ENCODE peak calls at places on chromosomes 3 and 15, in six cellular contexts. G, N, K, R, H and L are unnamed samples.

GRCh38 chr3:170361711-170362110 is 4.2 kb downstream of the SKIL start:
- DNase-seq in H (no peak), G (no peak), N (no peak), K (no peak), R (no peak), L (no peak)

GRCh38 chr3:184604039-184604955 is 42.7 kb downstream of the EPHB3 start:
- DNase-seq in K (no peak), H (no peak), R (peak; percentile 74), G (no peak), N (no peak), L (peak; percentile 67)

GRCh38 chr3:189588061-189588817 is 43.0 kb upstream of the TP63 start:
- DNase-seq in G (peak; percentile 94), H (no peak), N (no peak), K (peak; percentile 83), R (no peak), L (no peak)

GRCh38 chr3:32195995-32196540 is 42.4 kb upstream of the CMTM8 start:
- DNase-seq in H (no peak), R (no peak), K (no peak), G (no peak), N (no peak), L (no peak)

GRCh38 chr3:155963557-155963956 is 93.1 kb downstream of the GMPS start:
- DNase-seq in G (peak; percentile 19), N (no peak), H (no peak), K (peak; percentile 45), R (no peak), L (no peak)

GRCh38 chr15:74725845-74726773 is 781 bp upstream of the CYP1A1 start:
- DNase-seq in R (peak; percentile 82), G (no peak), H (no peak), N (peak; percentile 37), K (peak; percentile 8), L (peak; percentile 36)

GRCh38 chr3:32454731-32455608 is 47.7 kb downstream of the CMTM6 start:
- DNase-seq in N (no peak), R (no peak), H (no peak), K (no peak), G (no peak), L (no peak)

GRCh38 chr15:66613743-66614142 is 47.9 kb upstream of the LCTL start:
- DNase-seq in G (no peak), H (no peak), N (no peak), R (no peak), K (no peak), L (no peak)

GRCh38 chr3:135125171-135125801 is 330.2 kb downstream of the EPHB1 start:
- DNase-seq in R (no peak), G (peak; percentile 44), K (peak; percentile 24), N (no peak), H (peak; percentile 6), L (peak; percentile 23)

GRCh38 chr3:183825380-183826161 is at the start of gene MAP6D1:
- DNase-seq in H (peak; percentile 30), R (peak; percentile 68), G (peak; percentile 34), K (peak; percentile 31), N (peak; percentile 27), L (peak; percentile 36)

GRCh38 chr15:34616613-34617012 is 33.2 kb upstream of the GOLGA8B start:
- DNase-seq in G (peak; percentile 49), R (no peak), N (no peak), H (no peak), K (peak; percentile 39), L (peak; percentile 26)

GRCh38 chr3:29605845-29606244 is 325.0 kb downstream of the RBMS3 start:
- DNase-seq in R (no peak), H (no peak), N (no peak), K (peak; percentile 82), G (peak; percentile 73), L (no peak)

GRCh38 chr3:164208026-164208425 is 870.3 kb downstream of the SI start:
- DNase-seq in K (no peak), G (no peak), N (no peak), H (no peak), R (no peak), L (no peak)

GRCh38 chr3:110459021-110459420 is 612.6 kb upstream of the NECTIN3 start:
- DNase-seq in K (peak; percentile 41), G (peak; percentile 14), N (no peak), R (no peak), H (peak; percentile 0), L (no peak)

GRCh38 chr3:157472648-157473047 is 30.6 kb downstream of the VEPH1 start:
- DNase-seq in K (no peak), R (no peak), G (no peak), H (no peak), N (no peak), L (no peak)

DNA sequence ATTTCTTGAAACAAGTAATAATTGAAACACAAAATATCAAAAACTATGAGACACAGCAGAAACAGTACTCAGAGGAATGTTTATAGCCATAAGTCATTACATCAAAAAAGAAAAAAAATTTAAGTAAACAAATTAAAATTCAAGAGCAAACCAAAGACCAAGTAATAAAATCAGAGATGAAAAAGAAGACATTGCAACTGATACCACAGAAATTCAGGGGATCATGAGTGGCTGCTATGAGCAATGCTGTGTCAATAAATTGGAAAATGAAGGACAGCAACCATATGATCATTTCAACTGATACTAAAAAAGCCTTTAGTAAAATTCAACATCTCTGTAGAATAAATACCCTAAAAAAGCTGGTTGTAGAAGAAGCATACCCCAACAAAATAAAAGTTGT is 644.1 kb upstream of the BCHE start:
- DNase-seq in G (no peak), N (no peak), K (no peak), H (no peak), R (no peak), L (no peak)
- H3K4me3 ChIP-seq in G (no peak overlapping the region), N (no peak overlapping the region), K (no peak overlapping the region), H (no peak overlapping the region), R (no peak overlapping the region), L (no peak overlapping the region)

DNA sequence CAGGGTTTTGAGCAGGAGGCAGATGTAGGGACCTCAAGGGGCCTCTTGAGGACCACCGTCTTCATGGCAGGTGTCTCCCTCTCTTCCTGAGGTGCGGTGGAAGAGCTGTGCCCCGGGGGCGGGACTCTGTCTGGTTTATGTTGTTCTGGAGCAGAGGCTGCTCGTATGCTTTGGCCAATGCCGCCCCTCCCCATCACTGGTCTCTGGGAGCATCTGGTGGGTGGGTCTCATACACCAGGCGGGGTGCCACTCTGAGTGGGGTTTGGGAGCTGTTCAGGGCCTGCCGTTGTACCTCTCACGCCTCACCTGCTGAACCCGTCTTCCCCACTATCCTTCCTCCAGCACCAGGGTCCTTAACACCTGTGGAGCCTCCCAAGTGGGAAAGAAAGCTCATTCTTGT is 19.7 kb upstream of the SNRPA1 start:
- DNase-seq in R (no peak), K (no peak), G (no peak), H (no peak), N (no peak), L (no peak)
- H3K4me3 ChIP-seq in R (no peak overlapping the region), K (no peak overlapping the region), G (no peak overlapping the region), H (no peak overlapping the region), N (no peak overlapping the region), L (no peak overlapping the region)

DNA sequence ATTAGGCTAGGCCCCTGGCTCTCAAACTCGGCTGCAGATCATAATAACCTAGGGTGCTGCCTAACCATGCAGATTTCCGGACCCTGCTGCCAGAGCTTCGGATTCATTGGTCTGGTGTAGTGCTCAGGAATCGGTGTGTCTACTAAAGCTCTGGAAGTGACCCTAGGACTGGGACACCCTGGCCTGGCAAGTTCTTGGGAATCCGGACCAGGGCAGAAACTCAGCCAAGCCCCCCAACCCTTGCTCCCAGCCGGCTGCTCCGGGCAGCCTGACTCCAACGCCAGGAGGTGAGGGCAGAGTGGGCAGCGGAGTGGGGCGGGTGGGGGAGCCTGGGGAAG is 23.0 kb downstream of the IGDCC3 start:
- DNase-seq in G (no peak), K (no peak), N (no peak), H (no peak), R (no peak), L (no peak)
- H3K4me3 ChIP-seq in G (no peak overlapping the region), K (no peak overlapping the region), N (peak overlapping the region; percentile 67), H (no peak overlapping the region), R (no peak overlapping the region), L (peak overlapping the region; percentile 31)

GRCh38 chr3:11228041-11228440 is 44.2 kb upstream of the ATG7 start:
- DNase-seq in K (no peak), R (no peak), H (no peak), N (no peak), G (peak; percentile 57), L (peak; percentile 38)

GRCh38 chr3:11224870-11225251 is 47.3 kb upstream of the ATG7 start:
- DNase-seq in N (no peak), K (no peak), G (no peak), H (no peak), R (no peak), L (no peak)

GRCh38 chr3:11230125-11230524 is 42.1 kb upstream of the ATG7 start:
- DNase-seq in G (no peak), K (no peak), N (no peak), R (no peak), H (no peak), L (no peak)

GRCh38 chr3:11224010-11224409 is 48.2 kb upstream of the ATG7 start:
- DNase-seq in N (no peak), H (no peak), G (no peak), K (no peak), R (no peak), L (no peak)

GRCh38 chr3:11226042-11226370 is 46.2 kb upstream of the ATG7 start:
- DNase-seq in H (no peak), R (no peak), N (no peak), G (no peak), K (no peak), L (no peak)
- H3K4me3 ChIP-seq in H (peak overlapping the region; percentile 23), R (no peak overlapping the region), N (peak overlapping the region; percentile 47), G (peak overlapping the region; percentile 28), K (peak overlapping the region; percentile 44), L (no peak overlapping the region)

GRCh38 chr15:33200903-33201302 is 6.4 kb upstream of the FMN1 start:
- DNase-seq in H (no peak), N (no peak), K (no peak), G (no peak), R (no peak), L (no peak)

GRCh38 chr15:33204087-33204486 is 9.6 kb upstream of the FMN1 start:
- DNase-seq in K (no peak), G (no peak), R (no peak), H (no peak), N (no peak), L (no peak)

GRCh38 chr15:33200444-33200843 is 5.9 kb upstream of the FMN1 start:
- DNase-seq in G (no peak), R (no peak), K (no peak), N (no peak), H (no peak), L (no peak)

GRCh38 chr15:33197636-33198035 is 3.1 kb upstream of the FMN1 start:
- DNase-seq in H (no peak), R (no peak), K (no peak), G (no peak), N (no peak), L (no peak)

GRCh38 chr15:33201376-33202189 is 7.1 kb upstream of the FMN1 start:
- DNase-seq in H (peak; percentile 21), K (no peak), R (peak; percentile 51), G (peak; percentile 30), N (no peak), L (no peak)
- H3K4me3 ChIP-seq in H (no peak overlapping the region), K (peak overlapping the region; percentile 18), R (peak overlapping the region; percentile 26), G (no peak overlapping the region), N (peak overlapping the region; percentile 38), L (no peak overlapping the region)

GRCh38 chr3:50155491-50155878 is 361 bp downstream of the SEMA3F start:
- DNase-seq in R (no peak), N (no peak), K (no peak), G (no peak), H (no peak), L (no peak)
- H3K4me3 ChIP-seq in R (peak overlapping the region; percentile 60), N (peak overlapping the region; percentile 74), K (peak overlapping the region; percentile 64), G (peak overlapping the region; percentile 15), H (peak overlapping the region; percentile 73), L (peak overlapping the region; percentile 50)